ENCODE peak calls at places on chromosomes 6 and 20, in six cellular contexts. One of them, this sample, is unnamed.

GRCh38 chr20:14829897-14830296 is 492.5 kb upstream of the FLRT3 start:
- DNase-seq in brain microvascular endothelial cell: no peak
- DNase-seq in cardiac fibroblast: no peak
- DNase-seq in astrocyte of the spinal cord: no peak
- DNase-seq in fibroblast of mammary gland: no peak
- DNase-seq in ascending aorta: no peak
- DNase-seq in this sample: no peak

GRCh38 chr20:1646975-1647431 is 10.6 kb downstream of the SIRPG start:
- DNase-seq in brain microvascular endothelial cell: no peak
- DNase-seq in cardiac fibroblast: no peak
- DNase-seq in astrocyte of the spinal cord: no peak
- DNase-seq in fibroblast of mammary gland: no peak
- DNase-seq in ascending aorta: no peak
- DNase-seq in this sample: no peak

GRCh38 chr6:153146413-153146812 is 15.3 kb upstream of the RGS17 start:
- DNase-seq in brain microvascular endothelial cell: no peak
- DNase-seq in cardiac fibroblast: no peak
- DNase-seq in astrocyte of the spinal cord: no peak
- DNase-seq in fibroblast of mammary gland: no peak
- DNase-seq in ascending aorta: no peak
- DNase-seq in this sample: no peak

GRCh38 chr20:46122071-46122470 is 4.0 kb downstream of the CD40 start:
- DNase-seq in brain microvascular endothelial cell: peak
- DNase-seq in cardiac fibroblast: peak
- DNase-seq in astrocyte of the spinal cord: peak
- DNase-seq in fibroblast of mammary gland: peak
- DNase-seq in ascending aorta: no peak
- DNase-seq in this sample: peak

GRCh38 chr20:46994341-46994740 is 99.7 kb downstream of the EYA2 start:
- DNase-seq in brain microvascular endothelial cell: no peak
- DNase-seq in cardiac fibroblast: no peak
- DNase-seq in astrocyte of the spinal cord: no peak
- DNase-seq in fibroblast of mammary gland: no peak
- DNase-seq in ascending aorta: no peak
- DNase-seq in this sample: peak

GRCh38 chr6:1381397-1382330 is 7.7 kb upstream of the FOXF2 start:
- DNase-seq in brain microvascular endothelial cell: no peak
- DNase-seq in cardiac fibroblast: no peak
- DNase-seq in astrocyte of the spinal cord: no peak
- DNase-seq in fibroblast of mammary gland: no peak
- DNase-seq in ascending aorta: no peak
- DNase-seq in this sample: peak

GRCh38 chr20:50627747-50628146 is 63.6 kb downstream of the RIPOR3 start:
- DNase-seq in brain microvascular endothelial cell: no peak
- DNase-seq in cardiac fibroblast: no peak
- DNase-seq in astrocyte of the spinal cord: no peak
- DNase-seq in fibroblast of mammary gland: no peak
- DNase-seq in ascending aorta: no peak
- DNase-seq in this sample: no peak

GRCh38 chr6:139744038-139744437 is 369.6 kb upstream of the CITED2 start:
- DNase-seq in brain microvascular endothelial cell: no peak
- DNase-seq in cardiac fibroblast: no peak
- DNase-seq in astrocyte of the spinal cord: no peak
- DNase-seq in fibroblast of mammary gland: no peak
- DNase-seq in ascending aorta: no peak
- DNase-seq in this sample: peak

GRCh38 chr6:169962604-169963469 is 211.4 kb downstream of the ERMARD start:
- DNase-seq in brain microvascular endothelial cell: no peak
- DNase-seq in cardiac fibroblast: no peak
- DNase-seq in astrocyte of the spinal cord: no peak
- DNase-seq in fibroblast of mammary gland: no peak
- DNase-seq in ascending aorta: peak
- DNase-seq in this sample: no peak

GRCh38 chr6:137259349-137259748 is 40.2 kb upstream of the IFNGR1 start:
- DNase-seq in brain microvascular endothelial cell: no peak
- DNase-seq in cardiac fibroblast: peak
- DNase-seq in astrocyte of the spinal cord: no peak
- DNase-seq in fibroblast of mammary gland: peak
- DNase-seq in ascending aorta: no peak
- DNase-seq in this sample: peak

GRCh38 chr6:145454006-145454405 is 281.3 kb downstream of the EPM2A start:
- DNase-seq in brain microvascular endothelial cell: no peak
- DNase-seq in cardiac fibroblast: no peak
- DNase-seq in astrocyte of the spinal cord: no peak
- DNase-seq in fibroblast of mammary gland: no peak
- DNase-seq in ascending aorta: no peak
- DNase-seq in this sample: no peak

GRCh38 chr6:158751192-158751591 is 68.0 kb downstream of the EZR start:
- DNase-seq in brain microvascular endothelial cell: no peak
- DNase-seq in cardiac fibroblast: no peak
- DNase-seq in astrocyte of the spinal cord: no peak
- DNase-seq in fibroblast of mammary gland: no peak
- DNase-seq in ascending aorta: no peak
- DNase-seq in this sample: no peak

GRCh38 chr6:141594874-141595273 is 537.9 kb upstream of the GJE1 start:
- DNase-seq in brain microvascular endothelial cell: no peak
- DNase-seq in cardiac fibroblast: no peak
- DNase-seq in astrocyte of the spinal cord: no peak
- DNase-seq in fibroblast of mammary gland: no peak
- DNase-seq in ascending aorta: no peak
- DNase-seq in this sample: no peak

GRCh38 chr6:42756713-42757112 is 10.8 kb upstream of the TBCC start:
- DNase-seq in brain microvascular endothelial cell: no peak
- DNase-seq in cardiac fibroblast: no peak
- DNase-seq in astrocyte of the spinal cord: no peak
- DNase-seq in fibroblast of mammary gland: no peak
- DNase-seq in ascending aorta: no peak
- DNase-seq in this sample: no peak

GRCh38 chr6:124987291-124987690 is 25.1 kb downstream of the RNF217 start:
- DNase-seq in brain microvascular endothelial cell: no peak
- DNase-seq in cardiac fibroblast: no peak
- DNase-seq in astrocyte of the spinal cord: no peak
- DNase-seq in fibroblast of mammary gland: no peak
- DNase-seq in ascending aorta: no peak
- DNase-seq in this sample: no peak

GRCh38 chr20:15200139-15200538 is 862.7 kb upstream of the FLRT3 start:
- DNase-seq in brain microvascular endothelial cell: peak
- DNase-seq in cardiac fibroblast: no peak
- DNase-seq in astrocyte of the spinal cord: no peak
- DNase-seq in fibroblast of mammary gland: peak
- DNase-seq in ascending aorta: no peak
- DNase-seq in this sample: peak

GRCh38 chr6:134821914-134822862 is 127.7 kb downstream of the ALDH8A1 start:
- DNase-seq in brain microvascular endothelial cell: peak
- DNase-seq in cardiac fibroblast: no peak
- DNase-seq in astrocyte of the spinal cord: peak
- DNase-seq in fibroblast of mammary gland: peak
- DNase-seq in ascending aorta: no peak
- DNase-seq in this sample: no peak

GRCh38 chr6:109867009-109867969 is 110.8 kb upstream of the GPR6 start:
- DNase-seq in brain microvascular endothelial cell: no peak
- DNase-seq in cardiac fibroblast: no peak
- DNase-seq in astrocyte of the spinal cord: no peak
- DNase-seq in fibroblast of mammary gland: peak
- DNase-seq in ascending aorta: no peak
- DNase-seq in this sample: no peak

GRCh38 chr20:44104807-44105517 is 82.0 kb downstream of the JPH2 start:
- DNase-seq in brain microvascular endothelial cell: peak
- DNase-seq in cardiac fibroblast: peak
- DNase-seq in astrocyte of the spinal cord: peak
- DNase-seq in fibroblast of mammary gland: peak
- DNase-seq in ascending aorta: peak
- DNase-seq in this sample: peak

GRCh38 chr6:41733349-41733706 is 2.1 kb downstream of the TFEB start:
- DNase-seq in brain microvascular endothelial cell: no peak
- DNase-seq in cardiac fibroblast: no peak
- DNase-seq in astrocyte of the spinal cord: no peak
- DNase-seq in fibroblast of mammary gland: no peak
- DNase-seq in ascending aorta: no peak
- DNase-seq in this sample: no peak
- H3K4me3 ChIP-seq in brain microvascular endothelial cell: peak
- H3K4me3 ChIP-seq in cardiac fibroblast: peak
- H3K4me3 ChIP-seq in astrocyte of the spinal cord: peak
- H3K4me3 ChIP-seq in fibroblast of mammary gland: peak
- H3K4me3 ChIP-seq in ascending aorta: peak
- H3K4me3 ChIP-seq in this sample: peak

DNA sequence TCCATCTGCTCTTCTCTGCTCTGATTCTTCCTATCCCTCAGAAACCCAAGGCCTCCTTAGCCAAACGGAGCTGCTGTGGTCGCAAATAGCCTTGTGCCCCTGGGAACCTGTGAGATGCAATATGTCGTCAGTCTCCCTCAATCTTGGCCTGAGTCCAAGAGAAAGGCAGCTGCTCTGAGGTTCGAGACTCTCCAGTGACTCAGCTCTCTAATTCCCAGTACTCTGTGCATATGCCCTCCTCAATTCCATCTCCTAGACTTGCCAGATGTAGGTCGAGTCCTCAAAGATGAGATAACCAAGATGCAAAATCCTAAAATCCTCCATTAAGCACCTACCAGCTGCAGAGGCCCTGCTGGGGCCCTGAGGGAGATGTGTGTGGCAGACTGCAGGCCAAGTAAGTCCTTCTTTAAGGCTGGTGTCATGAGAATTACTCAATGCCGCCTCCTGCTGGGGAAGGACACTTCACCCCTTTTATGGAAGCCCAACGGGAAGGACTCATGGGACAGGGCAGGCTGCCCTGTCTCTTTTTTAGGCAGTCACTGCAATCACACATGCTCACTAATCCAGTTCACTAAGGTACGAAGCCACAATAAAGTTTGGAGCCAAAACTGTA is 28.5 kb downstream of the C6orf15 start:
- DNase-seq in brain microvascular endothelial cell: peak
- DNase-seq in cardiac fibroblast: peak
- DNase-seq in astrocyte of the spinal cord: peak
- DNase-seq in fibroblast of mammary gland: peak
- DNase-seq in ascending aorta: no peak
- DNase-seq in this sample: peak
- TF ChIP-seq CTCF in brain microvascular endothelial cell: peak
- TF ChIP-seq CTCF in cardiac fibroblast: peak
- TF ChIP-seq CTCF in astrocyte of the spinal cord: peak
- TF ChIP-seq CTCF in fibroblast of mammary gland: peak
- TF ChIP-seq CTCF in ascending aorta: no peak
- TF ChIP-seq CTCF in this sample: peak

GRCh38 chr6:131844243-131844841 is 36.5 kb downstream of the ENPP1 start:
- DNase-seq in brain microvascular endothelial cell: no peak
- DNase-seq in cardiac fibroblast: peak
- DNase-seq in astrocyte of the spinal cord: peak
- DNase-seq in fibroblast of mammary gland: peak
- DNase-seq in ascending aorta: no peak
- DNase-seq in this sample: peak
- H3K4me3 ChIP-seq in brain microvascular endothelial cell: no peak
- H3K4me3 ChIP-seq in cardiac fibroblast: no peak
- H3K4me3 ChIP-seq in astrocyte of the spinal cord: no peak
- H3K4me3 ChIP-seq in fibroblast of mammary gland: no peak
- H3K4me3 ChIP-seq in ascending aorta: no peak
- H3K4me3 ChIP-seq in this sample: no peak

DNA sequence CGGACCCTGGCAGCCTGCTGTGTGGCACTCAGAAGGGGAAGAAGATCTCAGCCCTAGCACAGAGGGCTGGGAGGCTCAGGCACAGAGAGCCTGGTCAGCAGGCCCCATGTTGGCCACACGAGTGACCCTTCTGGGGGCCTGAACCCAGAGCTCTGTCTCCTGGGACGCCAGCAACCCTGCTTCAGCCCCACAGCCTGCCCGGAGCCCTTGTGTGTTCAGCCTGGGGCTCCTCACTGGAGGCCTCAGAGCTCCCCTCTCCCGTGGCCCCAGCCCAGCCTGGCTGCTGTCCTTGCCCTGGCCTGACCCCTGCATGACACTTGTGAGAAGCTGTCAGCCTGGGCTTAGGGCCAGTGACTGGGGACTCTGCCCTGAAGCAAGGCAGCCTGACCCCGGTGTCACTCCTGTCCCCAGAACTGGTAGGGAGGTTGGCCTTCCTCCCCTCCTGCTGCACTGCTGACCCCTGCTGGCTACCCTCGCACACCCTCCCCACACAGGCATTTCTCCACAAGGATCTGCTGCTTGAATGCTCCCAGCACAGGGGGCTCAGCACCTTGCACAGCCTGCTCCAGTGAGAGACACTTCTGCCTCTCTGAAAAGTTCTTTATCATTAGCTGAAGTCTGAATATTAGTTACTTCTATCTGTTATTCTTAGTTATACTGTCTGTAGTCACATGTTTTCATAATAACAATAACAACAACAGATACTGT is 15.4 kb upstream of the IP6K3 start:
- DNase-seq in brain microvascular endothelial cell: peak
- DNase-seq in cardiac fibroblast: peak
- DNase-seq in astrocyte of the spinal cord: no peak
- DNase-seq in fibroblast of mammary gland: peak
- DNase-seq in ascending aorta: no peak
- DNase-seq in this sample: peak
- TF ChIP-seq CTCF in brain microvascular endothelial cell: peak
- TF ChIP-seq CTCF in cardiac fibroblast: peak
- TF ChIP-seq CTCF in astrocyte of the spinal cord: peak
- TF ChIP-seq CTCF in fibroblast of mammary gland: peak
- TF ChIP-seq CTCF in ascending aorta: peak
- TF ChIP-seq CTCF in this sample: peak

DNA sequence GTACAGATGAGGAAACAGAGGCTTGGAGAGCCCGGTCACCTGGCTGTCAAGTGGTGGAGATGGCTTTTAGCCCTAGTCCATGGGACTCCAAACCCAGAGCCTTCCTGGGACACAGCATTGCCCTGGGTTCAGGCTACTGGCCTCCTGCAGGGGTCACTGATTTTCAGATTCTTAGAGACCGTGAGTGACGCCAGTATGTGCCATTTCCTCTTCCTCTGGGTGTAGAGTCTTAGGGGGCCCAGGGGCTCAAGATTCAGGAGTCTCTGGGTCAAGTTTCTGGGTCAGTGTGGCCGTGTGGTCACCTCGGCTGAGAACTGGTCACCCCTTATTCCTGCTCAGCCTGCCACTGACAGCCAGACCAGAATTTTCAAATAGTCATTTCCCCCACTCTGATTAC is 574 bp downstream of the ARHGAP40 start:
- DNase-seq in brain microvascular endothelial cell: no peak
- DNase-seq in cardiac fibroblast: no peak
- DNase-seq in astrocyte of the spinal cord: no peak
- DNase-seq in fibroblast of mammary gland: no peak
- DNase-seq in ascending aorta: no peak
- DNase-seq in this sample: no peak
- H3K4me3 ChIP-seq in brain microvascular endothelial cell: no peak
- H3K4me3 ChIP-seq in cardiac fibroblast: no peak
- H3K4me3 ChIP-seq in astrocyte of the spinal cord: no peak
- H3K4me3 ChIP-seq in fibroblast of mammary gland: no peak
- H3K4me3 ChIP-seq in ascending aorta: no peak
- H3K4me3 ChIP-seq in this sample: peak

This sample was measured in epithelial cell of esophagus.